ENCODE peak calls at places on chromosomes 4 and X, in five cellular contexts. T, F, G, J and U are unnamed samples.

GRCh38 chr4:42578187-42578586 is 78.7 kb downstream of the ATP8A1 start:
- DNase-seq in T (no peak), F (no peak), G (no peak), J (no peak), U (no peak)

GRCh38 chrX:68903111-68903510 is 74.3 kb downstream of the EFNB1 start:
- DNase-seq in T (no peak), F (no peak), G (no peak), J (no peak), U (no peak)

GRCh38 chr4:14184265-14184664 is 556.7 kb upstream of the BOD1L1 start:
- DNase-seq in T (no peak), F (no peak), G (peak), J (no peak), U (no peak)

GRCh38 chr4:41687971-41688370 is 60.6 kb downstream of the PHOX2B start:
- DNase-seq in T (no peak), F (no peak), G (no peak), J (no peak), U (no peak)

GRCh38 chr4:55727746-55728145 is 91.6 kb upstream of the NMU start:
- DNase-seq in T (no peak), F (no peak), G (no peak), J (no peak), U (no peak)

GRCh38 chr4:31370866-31371465 is 650.8 kb downstream of the PCDH7 start:
- DNase-seq in T (no peak), F (peak), G (peak), J (peak), U (peak)

GRCh38 chrX:108795240-108795639 is 58.9 kb upstream of the IRS4 start:
- DNase-seq in T (no peak), F (no peak), G (no peak), J (no peak), U (no peak)

GRCh38 chrX:119181491-119181890 is 53.9 kb upstream of the KIAA1210 start:
- DNase-seq in T (no peak), F (no peak), G (no peak), J (no peak), U (no peak)

GRCh38 chr4:151199496-151200190 is 77.3 kb upstream of the PRSS48 start:
- DNase-seq in T (no peak), F (no peak), G (no peak), J (no peak), U (no peak)

GRCh38 chr4:121697626-121698025 is 846 bp upstream of the ANXA5 start:
- DNase-seq in T (no peak), F (no peak), G (no peak), J (no peak), U (no peak)

GRCh38 chrX:78307665-78308064 is 19.7 kb downstream of the CYSLTR1 start:
- DNase-seq in T (no peak), F (no peak), G (no peak), J (no peak), U (no peak)

GRCh38 chr4:152485726-152486276 is 50.1 kb downstream of the FBXW7 start:
- DNase-seq in T (no peak), F (no peak), G (peak), J (no peak), U (no peak)

GRCh38 chrX:44456685-44457084 is 86.0 kb downstream of the FUNDC1 start:
- DNase-seq in T (no peak), F (no peak), G (no peak), J (no peak), U (no peak)

DNA sequence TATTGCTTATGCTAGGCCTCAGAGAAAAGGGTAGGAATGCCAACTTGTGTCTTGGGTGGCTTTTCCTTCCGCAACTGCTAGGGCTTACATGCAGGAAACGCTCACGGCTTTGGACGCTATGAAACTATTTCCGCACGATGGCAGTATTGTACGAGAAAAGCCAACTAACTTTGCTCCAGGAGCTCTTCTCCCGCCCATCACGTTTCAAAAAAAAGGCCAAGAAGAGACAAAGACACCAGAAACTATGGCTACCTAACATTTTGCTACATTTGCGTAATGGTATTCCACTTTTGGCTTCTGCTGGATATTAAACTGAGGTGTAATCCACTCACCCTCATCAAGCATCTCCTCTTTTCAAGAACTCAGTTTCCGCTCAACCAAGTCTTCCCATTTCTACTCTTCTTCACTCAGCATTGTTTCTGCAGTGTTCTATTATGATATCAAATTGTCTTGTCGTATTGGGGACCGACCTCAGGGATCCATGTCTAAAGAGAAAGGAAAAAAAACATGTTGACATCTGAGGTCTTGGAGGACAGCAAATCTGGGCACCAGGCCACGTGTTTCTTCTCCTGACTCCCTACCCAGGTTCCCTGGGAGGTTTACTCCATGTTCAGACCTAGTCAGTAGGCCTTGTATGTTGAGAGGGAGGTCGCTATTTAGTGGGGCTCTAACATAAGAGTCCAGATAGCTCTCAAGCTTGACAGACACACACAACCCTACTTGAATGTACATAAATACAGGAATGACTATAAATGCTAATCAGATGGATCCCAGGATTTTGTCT is 239.4 kb upstream of the STK26 start:
- DNase-seq in T (no peak), F (no peak), G (peak), J (peak), U (no peak)
- H3K4me3 ChIP-seq in T (no peak), F (no peak), G (peak), J (peak), U (no peak)

GRCh38 chr4:185932491-185932890 is 120.5 kb upstream of the SORBS2 start:
- DNase-seq in T (no peak), F (no peak), G (no peak), J (no peak), U (no peak)
- H3K4me3 ChIP-seq in T (peak), F (no peak), G (no peak), J (no peak), U (no peak)

GRCh38 chr4:335515-335914 is 2.1 kb upstream of the ZNF141 start:
- DNase-seq in T (no peak), F (no peak), G (no peak), J (no peak), U (no peak)
- H3K4me3 ChIP-seq in T (no peak), F (no peak), G (no peak), J (no peak), U (no peak)

GRCh38 chr4:54229631-54230478 is 762 bp downstream of the PDGFRA start:
- DNase-seq in T (no peak), F (peak), G (peak), J (no peak), U (no peak)
- H3K4me3 ChIP-seq in T (peak), F (peak), G (peak), J (no peak), U (no peak)

GRCh38 chr4:6986067-6986780 is 56.9 kb upstream of the TADA2B start:
- DNase-seq in T (peak), F (peak), G (peak), J (peak), U (no peak)

GRCh38 chr4:6983500-6984142 is 59.6 kb upstream of the TADA2B start:
- DNase-seq in T (no peak), F (no peak), G (no peak), J (no peak), U (no peak)

GRCh38 chr4:6987566-6987920 is 55.6 kb upstream of the TADA2B start:
- DNase-seq in T (no peak), F (peak), G (peak), J (no peak), U (no peak)

GRCh38 chr4:6986781-6987565 is 56.2 kb upstream of the TADA2B start:
- DNase-seq in T (peak), F (peak), G (peak), J (peak), U (peak)

DNA sequence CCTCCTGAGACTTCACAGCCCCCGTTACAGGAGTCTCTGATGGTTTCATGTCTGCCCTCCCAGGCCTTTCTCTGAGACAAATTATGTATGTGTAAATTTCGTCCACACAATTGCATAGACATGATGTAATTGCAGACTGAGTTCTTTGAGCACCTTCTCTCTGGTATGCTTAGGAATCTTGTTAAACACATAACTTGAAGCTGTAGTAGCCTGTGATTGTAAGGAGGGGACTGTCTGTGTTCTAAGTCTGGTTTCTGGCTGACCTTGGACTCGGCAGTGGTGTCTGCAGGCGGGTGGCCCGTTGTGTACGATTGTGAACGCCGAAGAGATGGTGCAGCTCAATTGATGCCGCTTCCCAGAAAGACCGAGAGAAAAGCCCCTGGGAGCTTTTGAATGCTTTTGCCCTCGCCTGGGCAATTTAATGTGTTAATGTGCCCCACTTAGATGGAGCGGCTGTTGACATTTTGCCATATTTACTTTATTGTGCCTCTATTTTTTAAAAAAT is 58.5 kb upstream of the TADA2B start:
- DNase-seq in T (no peak), F (no peak), G (no peak), J (no peak), U (no peak)
- H3K4me3 ChIP-seq in T (no peak), F (no peak), G (no peak), J (no peak), U (no peak)

GRCh38 chrX:48076343-48076742 is 4.9 kb upstream of the ZNF630 start:
- DNase-seq in T (no peak), F (no peak), G (no peak), J (no peak), U (no peak)
- H3K4me3 ChIP-seq in T (no peak), F (no peak), G (no peak), J (no peak), U (no peak)

DNA sequence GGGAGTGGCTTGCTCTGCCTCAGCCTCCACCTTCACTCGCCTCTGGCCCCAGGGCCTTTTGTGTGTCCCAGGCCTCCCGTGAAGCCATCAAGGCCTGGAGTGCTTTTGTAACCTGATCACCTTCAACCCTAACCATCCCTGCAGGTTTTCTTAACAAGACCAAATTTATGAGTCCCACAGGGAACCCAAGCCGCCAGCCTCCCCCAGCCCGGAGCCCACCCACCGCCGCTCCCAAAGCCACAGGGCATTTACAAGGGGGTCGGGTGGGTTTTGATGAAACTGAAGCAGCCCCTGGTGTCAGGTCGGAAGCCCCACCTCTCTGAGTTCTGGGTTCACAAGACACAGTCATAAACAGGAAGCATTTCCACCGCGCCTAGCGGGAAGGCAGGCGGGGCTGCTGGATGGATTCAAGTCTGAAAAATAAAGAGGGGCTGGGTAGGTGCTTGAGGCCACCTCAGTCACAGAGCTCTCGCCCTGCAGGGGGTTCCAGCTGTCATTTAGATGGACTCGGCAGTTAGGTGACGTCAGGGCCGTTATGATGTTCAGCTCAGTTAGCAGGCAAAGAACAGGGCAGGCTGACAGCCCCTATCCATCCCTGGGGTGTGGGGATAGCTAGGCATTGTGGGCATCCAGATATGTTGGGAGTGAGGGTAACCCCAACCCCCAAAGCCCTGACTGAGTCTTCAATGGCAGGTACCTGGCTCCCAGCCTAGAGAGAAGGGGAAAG is 128.5 kb downstream of the BCOR start:
- DNase-seq in T (no peak), F (peak), G (no peak), J (no peak), U (no peak)
- H3K4me3 ChIP-seq in T (no peak), F (no peak), G (no peak), J (no peak), U (no peak)

GRCh38 chr4:1204828-1205591 is 32.6 kb upstream of the SPON2 start:
- DNase-seq in T (peak), F (no peak), G (no peak), J (peak), U (no peak)
- H3K4me3 ChIP-seq in T (no peak), F (no peak), G (no peak), J (no peak), U (no peak)

GRCh38 chrX:56762707-56763555 is 33.9 kb downstream of the NBDY start:
- DNase-seq in T (no peak), F (no peak), G (no peak), J (no peak), U (no peak)

GRCh38 chrX:56762220-56762619 is 33.2 kb downstream of the NBDY start:
- DNase-seq in T (no peak), F (no peak), G (no peak), J (no peak), U (no peak)

GRCh38 chrX:56764975-56765791 is 36.1 kb downstream of the NBDY start:
- DNase-seq in T (no peak), F (no peak), G (no peak), J (no peak), U (peak)

GRCh38 chrX:56764153-56764974 is 35.3 kb downstream of the NBDY start:
- DNase-seq in T (peak), F (peak), G (peak), J (peak), U (peak)

GRCh38 chrX:56763556-56764152 is 34.6 kb downstream of the NBDY start:
- DNase-seq in T (no peak), F (no peak), G (peak), J (peak), U (no peak)
- H3K4me3 ChIP-seq in T (no peak), F (no peak), G (peak), J (peak), U (no peak)

DNA sequence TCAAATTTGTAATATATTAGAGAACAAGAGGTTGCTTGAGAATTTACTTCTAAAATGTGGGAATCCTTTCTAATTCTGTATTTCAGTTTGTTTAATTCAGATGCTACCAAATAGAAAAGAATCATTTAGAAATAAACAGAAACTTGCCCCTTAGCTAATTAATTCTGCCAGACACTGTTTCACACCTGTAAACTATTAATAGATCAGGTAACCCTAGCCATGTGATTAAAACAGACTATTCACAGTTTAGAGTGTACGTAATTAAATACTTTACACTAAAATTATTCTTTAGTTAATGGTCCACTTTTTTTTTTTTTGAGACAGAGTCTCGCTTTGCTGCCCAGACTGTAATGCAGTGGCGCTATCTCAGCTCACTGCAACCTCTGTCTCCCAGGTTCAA is 124.0 kb downstream of the PTPN13 start:
- DNase-seq in T (no peak), F (no peak), G (no peak), J (no peak), U (no peak)
- H3K4me3 ChIP-seq in T (no peak), F (no peak), G (no peak), J (no peak), U (no peak)